ENCODE peak calls at places on chromosome X, in six cellular contexts. One of them, this sample, is unnamed.

GRCh38 chrX:110032534-110033161 is 29.7 kb downstream of the TMEM164 start:
- DNase-seq in HepG2: no peak
- DNase-seq in A549: no peak
- DNase-seq in HCT116: no peak
- DNase-seq in SK-N-SH: no peak
- DNase-seq in K562: no peak
- DNase-seq in this sample: no peak

GRCh38 chrX:1488141-1488540 is 35.4 kb upstream of the ASMTL start:
- DNase-seq in HepG2: no peak
- DNase-seq in A549: no peak
- DNase-seq in HCT116: no peak
- DNase-seq in SK-N-SH: no peak
- DNase-seq in K562: no peak
- DNase-seq in this sample: no peak

GRCh38 chrX:110228453-110228852 is 89.4 kb downstream of the AMMECR1 start:
- DNase-seq in HepG2: no peak
- DNase-seq in A549: no peak
- DNase-seq in HCT116: no peak
- DNase-seq in SK-N-SH: peak; percentile 48
- DNase-seq in K562: no peak
- DNase-seq in this sample: no peak

GRCh38 chrX:129706395-129707072 is 32.2 kb upstream of the XPNPEP2 start:
- DNase-seq in HepG2: no peak
- DNase-seq in A549: no peak
- DNase-seq in HCT116: no peak
- DNase-seq in SK-N-SH: peak; percentile 42
- DNase-seq in K562: no peak
- DNase-seq in this sample: no peak

GRCh38 chrX:14934423-14934822 is 61.2 kb downstream of the MOSPD2 start:
- DNase-seq in HepG2: no peak
- DNase-seq in A549: no peak
- DNase-seq in HCT116: no peak
- DNase-seq in SK-N-SH: no peak
- DNase-seq in K562: no peak
- DNase-seq in this sample: no peak

GRCh38 chrX:119693996-119694451 is 1.1 kb upstream of the SEPTIN6 start:
- DNase-seq in HepG2: no peak
- DNase-seq in A549: no peak
- DNase-seq in HCT116: no peak
- DNase-seq in SK-N-SH: peak; percentile 26
- DNase-seq in K562: no peak
- DNase-seq in this sample: peak; percentile 47

GRCh38 chrX:17291998-17292658 is 82.9 kb upstream of the NHS start:
- DNase-seq in HepG2: no peak
- DNase-seq in A549: no peak
- DNase-seq in HCT116: no peak
- DNase-seq in SK-N-SH: no peak
- DNase-seq in K562: no peak
- DNase-seq in this sample: peak; percentile 5

GRCh38 chrX:139881130-139881529 is 51.7 kb downstream of the ATP11C start:
- DNase-seq in HepG2: no peak
- DNase-seq in A549: no peak
- DNase-seq in HCT116: peak; percentile 16
- DNase-seq in SK-N-SH: peak; percentile 31
- DNase-seq in K562: no peak
- DNase-seq in this sample: no peak

GRCh38 chrX:426881-427280 is 40.2 kb upstream of the PPP2R3B start:
- DNase-seq in HepG2: no peak
- DNase-seq in A549: peak; percentile 70
- DNase-seq in HCT116: no peak
- DNase-seq in SK-N-SH: no peak
- DNase-seq in K562: no peak
- DNase-seq in this sample: no peak

GRCh38 chrX:133550665-133551064 is 135.4 kb upstream of the GPC4 start:
- DNase-seq in HepG2: no peak
- DNase-seq in A549: no peak
- DNase-seq in HCT116: no peak
- DNase-seq in SK-N-SH: no peak
- DNase-seq in K562: no peak
- DNase-seq in this sample: no peak

GRCh38 chrX:149937881-149938426 is 337 bp downstream of the EOLA2 start:
- DNase-seq in HepG2: no peak
- DNase-seq in A549: no peak
- DNase-seq in HCT116: no peak
- DNase-seq in SK-N-SH: no peak
- DNase-seq in K562: peak; percentile 8
- DNase-seq in this sample: peak; percentile 20

GRCh38 chrX:37599735-37600134 is 28.3 kb downstream of the LANCL3 start:
- DNase-seq in HepG2: no peak
- DNase-seq in A549: no peak
- DNase-seq in HCT116: no peak
- DNase-seq in SK-N-SH: no peak
- DNase-seq in K562: no peak
- DNase-seq in this sample: no peak

GRCh38 chrX:28189011-28189410 is 207.8 kb upstream of the DCAF8L1 start:
- DNase-seq in HepG2: no peak
- DNase-seq in A549: peak; percentile 2
- DNase-seq in HCT116: peak; percentile 51
- DNase-seq in SK-N-SH: no peak
- DNase-seq in K562: no peak
- DNase-seq in this sample: no peak

GRCh38 chrX:56314334-56314733 is 82.2 kb downstream of the KLF8 start:
- DNase-seq in HepG2: no peak
- DNase-seq in A549: no peak
- DNase-seq in HCT116: no peak
- DNase-seq in SK-N-SH: no peak
- DNase-seq in K562: no peak
- DNase-seq in this sample: no peak
- H3K4me2 ChIP-seq in HepG2: no peak overlapping the region
- H3K4me2 ChIP-seq in A549: no peak overlapping the region
- H3K4me2 ChIP-seq in HCT116: no peak overlapping the region
- H3K4me2 ChIP-seq in SK-N-SH: no peak overlapping the region
- H3K4me2 ChIP-seq in K562: no peak overlapping the region
- H3K4me2 ChIP-seq in this sample: no peak overlapping the region

DNA sequence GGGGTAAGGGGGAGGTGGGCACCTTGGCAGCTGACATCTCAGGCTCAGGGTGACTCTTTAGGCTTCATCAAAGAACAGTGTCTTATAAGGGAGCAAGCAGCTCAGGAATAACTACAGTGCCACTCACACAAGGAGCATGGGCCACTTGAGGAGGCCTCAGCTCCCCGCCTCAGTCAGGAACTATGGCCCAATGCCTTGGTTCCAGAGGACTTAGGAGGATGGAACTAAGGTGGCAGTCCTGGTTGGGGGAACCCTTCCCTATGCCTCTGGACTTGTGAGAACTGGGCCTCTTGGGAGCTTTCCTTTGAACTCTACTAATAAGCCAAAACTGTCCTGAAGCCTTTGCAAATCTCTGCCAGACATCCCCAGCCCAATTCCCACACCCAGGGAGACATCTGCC is 160.6 kb downstream of the EFNB1 start:
- DNase-seq in HepG2: no peak
- DNase-seq in A549: no peak
- DNase-seq in HCT116: no peak
- DNase-seq in SK-N-SH: no peak
- DNase-seq in K562: no peak
- DNase-seq in this sample: no peak
- TF ChIP-seq REST in HepG2: no peak
- TF ChIP-seq REST in A549: no peak
- TF ChIP-seq REST in HCT116: no peak
- TF ChIP-seq REST in SK-N-SH: no peak
- TF ChIP-seq REST in K562: no peak
- TF ChIP-seq REST in this sample: no peak

GRCh38 chrX:43882294-43882681 is at the start of gene MAOB:
- DNase-seq in HepG2: peak; percentile 63
- DNase-seq in A549: no peak
- DNase-seq in HCT116: no peak
- DNase-seq in SK-N-SH: peak; percentile 82
- DNase-seq in K562: peak; percentile 50
- DNase-seq in this sample: peak; percentile 57

GRCh38 chrX:43880439-43880838 is 1.8 kb downstream of the MAOB start:
- DNase-seq in HepG2: no peak
- DNase-seq in A549: no peak
- DNase-seq in HCT116: peak; percentile 48
- DNase-seq in SK-N-SH: no peak
- DNase-seq in K562: no peak
- DNase-seq in this sample: no peak

GRCh38 chrX:43881410-43882293 is 598 bp downstream of the MAOB start:
- DNase-seq in HepG2: peak; percentile 87
- DNase-seq in A549: no peak
- DNase-seq in HCT116: no peak
- DNase-seq in SK-N-SH: peak; percentile 17
- DNase-seq in K562: no peak
- DNase-seq in this sample: no peak

GRCh38 chrX:43878902-43879526 is 3.2 kb downstream of the MAOB start:
- DNase-seq in HepG2: no peak
- DNase-seq in A549: no peak
- DNase-seq in HCT116: no peak
- DNase-seq in SK-N-SH: no peak
- DNase-seq in K562: no peak
- DNase-seq in this sample: no peak

GRCh38 chrX:43876680-43877079 is 5.6 kb downstream of the MAOB start:
- DNase-seq in HepG2: no peak
- DNase-seq in A549: no peak
- DNase-seq in HCT116: no peak
- DNase-seq in SK-N-SH: no peak
- DNase-seq in K562: no peak
- DNase-seq in this sample: no peak
- H3K4me2 ChIP-seq in HepG2: no peak overlapping the region
- H3K4me2 ChIP-seq in A549: no peak overlapping the region
- H3K4me2 ChIP-seq in HCT116: no peak overlapping the region
- H3K4me2 ChIP-seq in SK-N-SH: no peak overlapping the region
- H3K4me2 ChIP-seq in K562: no peak overlapping the region
- H3K4me2 ChIP-seq in this sample: no peak overlapping the region

DNA sequence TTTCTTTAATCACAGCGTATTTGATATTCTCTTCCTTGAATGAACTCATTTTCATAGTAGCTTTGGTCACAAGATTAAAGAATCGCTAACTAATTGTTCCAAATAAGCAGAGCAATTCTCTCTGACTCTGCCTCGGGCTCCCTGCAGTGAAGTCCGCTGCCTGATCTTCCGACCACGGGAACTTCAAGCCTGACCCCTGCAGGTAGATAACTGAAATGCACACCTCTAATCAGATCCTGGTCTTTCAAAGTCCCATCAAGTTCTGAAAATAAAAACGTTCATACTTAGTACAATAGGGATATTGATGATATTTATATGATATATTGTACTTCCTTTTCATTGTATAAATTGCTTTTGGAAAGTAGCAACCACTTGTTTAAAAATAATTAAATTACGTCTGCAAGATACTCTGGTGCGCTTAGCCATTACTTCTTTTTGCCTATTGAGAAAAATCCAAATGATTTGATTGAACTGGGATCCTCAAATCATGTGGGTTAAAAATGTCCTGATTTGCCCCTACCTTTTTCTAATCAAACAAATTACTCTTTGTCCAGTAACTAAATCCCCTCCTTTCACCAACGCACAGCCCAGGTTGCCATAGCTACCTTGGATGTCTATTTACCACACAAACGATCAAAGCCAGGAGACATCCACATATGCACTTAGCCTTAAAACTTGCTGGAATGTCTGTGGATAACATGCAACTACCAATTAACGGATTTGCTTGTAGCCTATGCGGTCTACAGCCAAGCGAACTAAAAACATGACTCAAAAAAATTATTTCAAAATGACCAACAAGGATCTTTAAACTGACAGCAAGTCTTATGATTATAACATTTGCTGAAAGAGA is 4.2 kb downstream of the MID1 start:
- DNase-seq in HepG2: no peak
- DNase-seq in A549: no peak
- DNase-seq in HCT116: no peak
- DNase-seq in SK-N-SH: peak; percentile 67
- DNase-seq in K562: peak; percentile 44
- DNase-seq in this sample: peak; percentile 68
- TF ChIP-seq REST in HepG2: no peak
- TF ChIP-seq REST in A549: no peak
- TF ChIP-seq REST in HCT116: no peak
- TF ChIP-seq REST in SK-N-SH: no peak
- TF ChIP-seq REST in K562: no peak
- TF ChIP-seq REST in this sample: no peak

GRCh38 chrX:9532349-9532748 is 67.5 kb downstream of the TBL1X start:
- DNase-seq in HepG2: no peak
- DNase-seq in A549: no peak
- DNase-seq in HCT116: no peak
- DNase-seq in SK-N-SH: no peak
- DNase-seq in K562: no peak
- DNase-seq in this sample: no peak

GRCh38 chrX:9535101-9535500 is 70.2 kb downstream of the TBL1X start:
- DNase-seq in HepG2: no peak
- DNase-seq in A549: no peak
- DNase-seq in HCT116: no peak
- DNase-seq in SK-N-SH: no peak
- DNase-seq in K562: no peak
- DNase-seq in this sample: no peak

GRCh38 chrX:9533611-9534010 is 68.8 kb downstream of the TBL1X start:
- DNase-seq in HepG2: no peak
- DNase-seq in A549: no peak
- DNase-seq in HCT116: no peak
- DNase-seq in SK-N-SH: no peak
- DNase-seq in K562: no peak
- DNase-seq in this sample: no peak

GRCh38 chrX:9537781-9538180 is 72.9 kb downstream of the TBL1X start:
- DNase-seq in HepG2: no peak
- DNase-seq in A549: no peak
- DNase-seq in HCT116: no peak
- DNase-seq in SK-N-SH: no peak
- DNase-seq in K562: no peak
- DNase-seq in this sample: no peak

DNA sequence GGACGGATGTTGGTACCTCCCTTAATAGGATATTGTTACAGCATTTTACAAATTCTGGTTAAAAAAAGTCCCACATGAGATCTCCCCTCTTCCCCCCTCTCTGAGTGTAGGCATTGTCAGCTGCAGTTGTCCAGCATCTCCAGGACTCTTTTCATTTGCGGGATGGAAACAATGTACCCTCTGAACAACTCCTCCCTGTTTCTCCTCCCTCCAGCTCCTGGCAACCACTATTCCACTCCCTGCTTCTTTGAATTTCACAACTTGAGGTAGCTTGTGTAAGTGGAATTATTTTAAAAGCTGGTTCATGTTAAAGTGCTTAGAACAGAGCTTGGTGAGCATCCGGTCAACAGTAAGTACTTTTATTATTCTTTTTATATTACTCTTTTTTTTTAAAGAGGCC is 69.8 kb downstream of the TBL1X start:
- DNase-seq in HepG2: peak; percentile 9
- DNase-seq in A549: no peak
- DNase-seq in HCT116: no peak
- DNase-seq in SK-N-SH: no peak
- DNase-seq in K562: no peak
- DNase-seq in this sample: no peak
- H3K4me2 ChIP-seq in HepG2: no peak overlapping the region
- H3K4me2 ChIP-seq in A549: no peak overlapping the region
- H3K4me2 ChIP-seq in HCT116: no peak overlapping the region
- H3K4me2 ChIP-seq in SK-N-SH: no peak overlapping the region
- H3K4me2 ChIP-seq in K562: no peak overlapping the region
- H3K4me2 ChIP-seq in this sample: peak overlapping the region; percentile 26